ENCODE peak calls at places on chromosomes 4 and X, in seven cellular contexts. J, S, C, F, A, D and H are unnamed samples.
A peak's percentile ranks its signal among the peaks of the same experiment; 100 is the strongest.

GRCh38 chrX:109840585-109840984 is 107.5 kb upstream of the ACSL4 start:
- DNase-seq in D (peak; percentile 47), A (no peak), C (peak; percentile 94), S (peak; percentile 83), J (no peak), F (peak; percentile 57), H (no peak)

GRCh38 chr4:13476915-13477314 is 7.2 kb downstream of the RAB28 start:
- DNase-seq in F (no peak), C (peak; percentile 67), S (peak; percentile 88), D (no peak), A (no peak), J (no peak), H (no peak)

GRCh38 chrX:9912341-9912740 is 54.8 kb upstream of the CLDN34 start:
- DNase-seq in S (no peak), J (no peak), C (peak; percentile 8), F (no peak), D (no peak), A (no peak), H (no peak)

GRCh38 chr4:72631296-72631695 is 62.3 kb upstream of the ADAMTS3 start:
- DNase-seq in F (peak; percentile 34), J (no peak), S (peak; percentile 9), C (peak; percentile 88), A (no peak), D (no peak), H (no peak)

GRCh38 chr4:174505012-174505411 is 17.3 kb downstream of the HPGD start:
- DNase-seq in C (no peak), S (no peak), J (no peak), D (no peak), A (no peak), F (no peak), H (no peak)

GRCh38 chr4:82380831-82381230 is 7.0 kb upstream of the HNRNPD start:
- DNase-seq in S (no peak), J (no peak), F (no peak), A (no peak), C (no peak), D (no peak), H (no peak)

GRCh38 chr4:79516114-79516513 is 108.1 kb upstream of the GK2 start:
- DNase-seq in J (no peak), S (no peak), D (no peak), C (no peak), F (no peak), A (no peak), H (no peak)

GRCh38 chrX:40727599-40728252 is 7.6 kb downstream of the MED14 start:
- DNase-seq in J (no peak), A (no peak), C (no peak), S (no peak), F (no peak), D (no peak), H (no peak)

GRCh38 chrX:41027388-41027787 is 57.9 kb upstream of the USP9X start:
- DNase-seq in A (no peak), F (no peak), D (no peak), C (peak; percentile 55), S (peak; percentile 61), J (no peak), H (no peak)

GRCh38 chr4:3420606-3420955 is 21.2 kb upstream of the HGFAC start:
- DNase-seq in F (no peak), J (no peak), S (no peak), D (peak; percentile 20), C (no peak), A (no peak), H (no peak)

GRCh38 chrX:21374163-21374993 is at the start of gene CNKSR2:
- DNase-seq in A (peak; percentile 71), F (peak; percentile 18), S (no peak), D (peak; percentile 47), J (peak; percentile 76), C (peak; percentile 12), H (peak; percentile 81)

DNA sequence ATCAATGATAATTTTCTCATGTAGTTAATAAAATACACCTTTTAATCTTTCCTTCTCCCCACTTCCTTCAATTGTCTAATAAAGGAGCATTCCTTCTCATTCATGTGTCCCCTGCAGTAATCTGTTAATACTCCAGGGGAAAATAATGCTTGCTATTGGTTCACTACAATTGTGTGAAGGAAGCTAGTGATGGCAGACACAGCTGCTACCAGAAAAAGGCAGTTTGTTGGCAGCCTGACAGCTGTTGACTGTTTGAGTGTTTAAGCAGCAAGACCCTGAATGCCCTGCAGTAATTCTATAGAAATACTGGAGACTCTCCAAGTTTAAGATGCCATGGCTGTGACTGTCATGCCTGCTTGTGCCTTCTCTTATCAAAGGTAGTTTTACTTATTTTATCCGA is 359.5 kb downstream of the C4orf33 start:
- DNase-seq in J (no peak), D (no peak), F (no peak), C (no peak), A (no peak), S (no peak), H (no peak)
- TF ChIP-seq CTCF in J (no peak), D (no peak), F (no peak), C (no peak), A (no peak), S (no peak), H (no peak)

GRCh38 chr4:67101612-67102011 is 443.7 kb downstream of the CENPC start:
- DNase-seq in J (no peak), F (no peak), A (no peak), C (no peak), D (no peak), S (no peak), H (no peak)

GRCh38 chr4:67104145-67104544 is 441.2 kb downstream of the CENPC start:
- DNase-seq in S (no peak), D (no peak), C (no peak), A (no peak), J (no peak), F (no peak), H (no peak)

GRCh38 chr4:67106846-67107467 is 438.3 kb downstream of the CENPC start:
- DNase-seq in A (no peak), J (no peak), F (no peak), C (no peak), S (no peak), D (no peak), H (no peak)

DNA sequence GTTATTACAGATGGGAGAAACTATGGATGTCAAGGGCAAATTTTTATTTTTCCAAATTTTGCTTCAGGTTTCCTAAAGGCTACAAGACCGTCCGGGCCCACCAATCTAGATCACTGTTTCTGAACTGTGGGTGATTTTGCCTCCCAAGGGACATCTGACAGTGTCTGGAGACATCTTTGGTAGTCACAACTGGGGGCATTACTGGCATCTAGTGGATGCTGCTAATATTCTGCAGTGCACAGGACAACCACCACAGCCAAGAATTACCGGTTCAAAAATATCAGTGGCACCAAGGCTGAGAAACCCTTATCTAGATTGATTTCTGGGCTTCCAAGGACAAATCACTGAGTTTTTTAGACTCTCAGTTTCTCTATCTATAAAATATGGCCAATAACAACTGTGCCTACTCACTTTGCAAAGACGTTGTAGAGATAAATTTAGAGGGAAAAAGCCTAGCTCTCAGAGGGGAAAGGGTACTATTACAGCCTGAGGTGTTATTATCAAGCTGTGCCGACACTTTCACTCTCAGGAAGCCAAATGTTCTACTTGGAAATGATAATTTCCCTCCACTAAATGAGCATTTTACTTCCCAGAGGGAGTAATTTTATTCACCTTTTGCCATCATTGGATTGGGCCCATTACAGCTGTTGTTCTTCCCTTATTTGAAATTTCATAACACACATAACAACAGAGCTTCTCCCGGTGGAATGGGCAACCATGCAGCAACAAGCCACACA is 442.1 kb downstream of the CENPC start:
- DNase-seq in S (no peak), A (no peak), F (no peak), D (no peak), J (no peak), C (no peak), H (no peak)
- TF ChIP-seq CTCF in S (no peak), A (no peak), F (no peak), D (no peak), J (no peak), C (no peak), H (no peak)

DNA sequence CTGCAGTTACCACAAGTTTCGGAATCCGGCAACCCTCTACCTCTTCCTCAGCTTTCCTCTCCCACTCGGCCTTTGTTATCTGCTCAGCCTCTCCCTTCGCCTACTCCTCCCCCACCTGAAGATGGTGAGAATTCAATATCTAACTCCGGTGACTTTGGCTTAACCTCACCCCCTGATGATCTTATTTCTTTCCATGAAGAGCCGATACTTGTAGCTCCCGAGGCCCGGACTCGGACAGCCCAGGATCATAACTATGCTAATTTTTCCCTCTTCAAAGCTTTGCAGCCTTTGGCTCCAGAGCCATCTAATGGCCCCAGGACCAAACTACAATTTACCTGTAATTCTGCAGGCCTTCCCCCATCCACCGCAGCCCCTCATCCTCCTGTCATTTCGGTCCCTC is 32.0 kb upstream of the MGST2 start:
- DNase-seq in D (peak; percentile 57), A (no peak), S (no peak), J (no peak), F (no peak), C (no peak), H (no peak)
- TF ChIP-seq CTCF in D (peak; percentile 39), A (peak; percentile 53), S (peak; percentile 41), J (peak; percentile 32), F (peak; percentile 22), C (peak; percentile 62), H (peak; percentile 58)

DNA sequence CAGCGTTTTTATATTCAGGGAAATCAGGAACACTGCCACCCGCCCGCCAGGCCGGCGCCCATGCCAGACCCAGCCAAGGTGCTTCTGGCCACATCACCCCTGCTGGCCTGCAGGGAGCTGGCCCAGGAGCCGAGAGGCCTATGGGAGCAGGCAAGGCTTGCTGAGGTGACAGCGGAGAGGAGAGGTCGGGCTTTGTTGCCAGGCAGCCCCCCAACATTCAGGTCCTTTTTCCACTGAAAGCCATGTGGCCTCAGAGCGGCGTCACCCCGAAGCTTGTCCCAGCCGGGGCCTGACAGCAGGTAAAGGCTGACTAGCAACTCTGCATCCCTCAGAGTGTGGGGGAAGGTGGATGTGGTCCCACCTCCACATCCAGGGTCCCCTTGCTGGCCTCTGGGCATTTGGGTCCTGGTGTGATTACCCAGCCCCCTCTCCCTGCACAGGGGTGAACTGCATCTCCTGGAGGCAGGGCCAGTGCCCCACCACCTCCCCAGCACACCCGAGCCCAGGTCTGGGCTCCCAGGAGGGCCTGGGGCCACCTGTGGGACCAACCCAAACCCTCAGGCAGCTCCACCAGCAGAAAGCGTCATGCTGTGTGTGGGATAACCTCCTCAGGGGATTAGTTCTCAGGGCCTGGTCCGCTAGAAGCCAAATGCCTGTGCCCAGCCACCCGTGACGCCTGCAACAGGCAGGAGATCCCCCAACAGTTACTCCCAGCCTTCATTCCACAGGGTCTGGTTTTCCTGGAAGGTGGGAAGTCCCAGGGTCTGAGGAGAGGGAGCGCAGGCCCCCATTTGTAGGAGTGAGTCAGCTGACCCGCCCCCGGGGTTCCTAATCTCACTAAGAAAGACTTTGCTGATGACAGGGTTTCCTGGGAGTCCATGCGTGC is at the start of gene PDE6B:
- DNase-seq in C (no peak), D (no peak), S (no peak), F (no peak), J (no peak), A (no peak), H (no peak)
- TF ChIP-seq CTCF in C (no peak), D (no peak), S (no peak), F (no peak), J (no peak), A (no peak), H (no peak)

DNA sequence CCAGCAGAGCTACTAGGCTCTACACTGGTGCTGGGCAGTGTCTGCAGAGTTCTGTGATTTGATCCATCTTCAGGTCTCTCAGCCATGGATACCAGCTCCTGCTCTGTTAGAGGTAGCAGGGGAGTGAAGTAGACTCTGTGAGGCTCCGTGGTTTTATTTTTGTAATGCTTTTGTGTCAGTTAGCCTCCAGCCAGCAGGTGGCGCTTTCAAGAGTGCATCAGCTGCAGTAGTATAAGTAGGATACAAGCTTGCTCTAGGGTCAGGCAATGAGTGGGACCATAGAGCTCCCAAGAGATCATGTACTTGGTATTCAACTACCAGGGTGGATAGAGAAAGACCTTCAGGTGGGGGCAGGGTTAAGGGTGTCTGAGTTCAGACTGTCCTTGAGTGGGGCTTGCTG is 362.5 kb upstream of the TRAM1L1 start:
- DNase-seq in J (peak; percentile 20), D (no peak), C (no peak), S (no peak), F (no peak), A (no peak), H (no peak)
- TF ChIP-seq CTCF in J (peak; percentile 51), D (no peak), C (peak; percentile 14), S (no peak), F (no peak), A (peak; percentile 44), H (peak; percentile 36)